ENCODE peak calls at places on chromosomes 1 and 21, in six cellular contexts. I is IMR-90, U is RWPE2, C is tibial nerve, R is ovary, O is lower leg skin. P is an unnamed sample.

GRCh38 chr21:36551731-36552457 is 72.0 kb upstream of the CLDN14 start:
- DNase-seq in I (peak), U (no peak), C (no peak), R (no peak), O (no peak), P (no peak)

GRCh38 chr1:234408757-234409156 is 35.5 kb downstream of the COA6 start:
- DNase-seq in I (no peak), U (no peak), C (no peak), R (no peak), O (no peak), P (no peak)

GRCh38 chr21:36917487-36918158 is 48.8 kb downstream of the HLCS start:
- DNase-seq in I (peak), U (no peak), C (no peak), R (no peak), O (no peak), P (no peak)

GRCh38 chr1:228219245-228219961 is 11.6 kb downstream of the OBSCN start:
- DNase-seq in I (no peak), U (no peak), C (no peak), R (no peak), O (no peak), P (no peak)

GRCh38 chr1:100364731-100365130 is 12.4 kb downstream of the CDC14A start:
- DNase-seq in I (no peak), U (no peak), C (no peak), R (no peak), O (no peak), P (no peak)

GRCh38 chr21:31107151-31107785 is 69.0 kb upstream of the KRTAP19-8 start:
- DNase-seq in I (peak), U (no peak), C (no peak), R (no peak), O (no peak), P (no peak)

GRCh38 chr1:227470688-227471087 is 92.7 kb upstream of the ZNF678 start:
- DNase-seq in I (no peak), U (no peak), C (no peak), R (no peak), O (no peak), P (no peak)

GRCh38 chr1:211734791-211735190 is 59.4 kb upstream of the NEK2 start:
- DNase-seq in I (no peak), U (no peak), C (no peak), R (no peak), O (no peak), P (no peak)

GRCh38 chr1:61844006-61844405 is 101.7 kb downstream of the PATJ start:
- DNase-seq in I (no peak), U (no peak), C (peak), R (no peak), O (no peak), P (no peak)

GRCh38 chr1:61839702-61840101 is 97.4 kb downstream of the PATJ start:
- DNase-seq in I (peak), U (no peak), C (no peak), R (no peak), O (no peak), P (no peak)

GRCh38 chr1:61842863-61843514 is 100.7 kb downstream of the PATJ start:
- DNase-seq in I (no peak), U (no peak), C (no peak), R (no peak), O (no peak), P (no peak)
- TF ChIP-seq CTCF in I (peak), U (no peak), C (no peak), R (no peak), O (no peak), P (peak)

DNA sequence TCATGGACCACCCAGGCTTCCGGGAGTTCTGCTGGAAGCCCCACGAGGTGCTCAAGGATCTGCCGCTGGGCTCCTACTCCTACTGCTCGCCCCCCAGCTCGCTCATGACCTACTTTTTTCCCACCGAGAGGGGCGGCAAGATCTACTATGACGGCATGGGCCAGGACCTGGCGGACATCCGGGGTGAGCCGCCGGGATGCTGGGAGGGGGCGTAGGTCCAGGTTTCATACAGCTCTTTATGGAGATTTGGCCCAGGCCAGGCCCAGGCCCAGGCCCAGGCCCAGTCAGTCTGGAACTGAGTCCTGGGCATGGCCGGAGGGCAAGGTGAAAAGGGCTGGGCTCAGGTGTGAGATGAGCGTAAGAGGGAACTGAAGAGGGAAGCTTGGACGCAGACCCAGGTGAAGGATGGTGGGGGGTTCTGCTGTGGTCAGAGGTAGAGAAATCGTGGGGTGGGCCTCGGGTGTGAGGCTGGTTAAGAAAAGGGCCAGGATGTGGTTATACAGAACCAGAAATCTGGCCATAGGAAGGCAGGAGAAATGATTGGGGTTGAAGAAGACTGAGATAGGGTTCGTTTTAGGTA is 23.0 kb downstream of the DISP3 start:
- DNase-seq in I (no peak), U (peak), C (no peak), R (no peak), O (no peak), P (peak)
- TF ChIP-seq CTCF in I (no peak), U (no peak), C (no peak), R (no peak), O (no peak), P (no peak)

GRCh38 chr1:236128646-236129178 is 13.6 kb upstream of the GPR137B start:
- DNase-seq in I (peak), U (no peak), C (no peak), R (no peak), O (no peak), P (no peak)

GRCh38 chr1:236131916-236132315 is 10.4 kb upstream of the GPR137B start:
- DNase-seq in I (no peak), U (no peak), C (no peak), R (no peak), O (no peak), P (no peak)

GRCh38 chr1:236127045-236127444 is 15.3 kb upstream of the GPR137B start:
- DNase-seq in I (no peak), U (no peak), C (no peak), R (no peak), O (no peak), P (no peak)

GRCh38 chr1:236130372-236130771 is 12.0 kb upstream of the GPR137B start:
- DNase-seq in I (no peak), U (no peak), C (no peak), R (no peak), O (no peak), P (no peak)

GRCh38 chr1:236129315-236129714 is 13.0 kb upstream of the GPR137B start:
- DNase-seq in I (no peak), U (no peak), C (no peak), R (no peak), O (no peak), P (no peak)
- TF ChIP-seq CTCF in I (no peak), U (no peak), C (no peak), R (no peak), O (no peak), P (no peak)

GRCh38 chr1:194466706-194467105 is 1280.3 kb upstream of the B3GALT2 start:
- DNase-seq in I (no peak), U (no peak), C (no peak), R (no peak), O (no peak), P (no peak)
- TF ChIP-seq CTCF in I (no peak), U (peak), C (no peak), R (no peak), O (no peak), P (peak)

DNA sequence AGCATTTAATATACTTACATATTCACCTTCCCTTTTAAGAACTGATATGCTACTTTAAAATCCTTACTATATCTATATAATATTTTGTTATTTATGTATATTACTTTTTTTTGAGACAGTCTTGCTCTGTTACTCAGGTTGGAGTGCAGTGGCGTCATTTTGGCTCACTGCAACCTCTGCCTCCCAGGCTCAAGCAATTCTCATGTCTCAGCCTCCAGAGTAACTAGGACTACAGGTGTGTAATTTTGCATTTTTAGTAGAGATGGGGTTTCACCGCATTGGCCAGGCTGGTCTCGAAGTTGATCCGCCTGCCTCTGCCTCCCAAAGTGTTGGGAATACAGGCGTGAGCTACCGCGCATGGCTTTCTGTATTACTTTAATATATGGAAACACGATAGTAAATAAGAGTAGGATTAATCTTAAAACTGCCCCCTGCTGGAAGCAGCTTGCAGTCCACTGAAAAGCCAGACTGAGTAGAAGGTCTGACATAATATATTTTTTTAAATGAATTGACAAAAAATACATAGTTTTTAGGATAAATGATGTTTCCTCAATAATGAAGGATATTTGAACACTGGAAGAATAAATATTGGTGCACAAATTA is 24.4 kb downstream of the RCAN3 start:
- DNase-seq in I (peak), U (no peak), C (peak), R (no peak), O (no peak), P (no peak)
- TF ChIP-seq CTCF in I (peak), U (peak), C (peak), R (no peak), O (no peak), P (peak)